ENCODE peak calls at places on chromosome 2, in seven cellular contexts. V is GM06990, E is Daoy, L is MV-4-11, U is A172, X is SIG-M5, I is GDM1. K is an unnamed sample.

GRCh38 chr2:172099472-172100079 is 3.1 kb downstream of the DLX2 start:
- DNase-seq in I (no peak), E (no peak), L (no peak), V (no peak), U (no peak), X (no peak), K (no peak)

GRCh38 chr2:231800493-231801091 is 14.3 kb downstream of the COPS7B start:
- DNase-seq in U (no peak), V (no peak), X (no peak), E (peak), I (no peak), L (peak), K (no peak)

GRCh38 chr2:171811229-171811628 is 82.8 kb downstream of the SLC25A12 start:
- DNase-seq in E (peak), V (no peak), U (peak), L (no peak), I (peak), X (no peak), K (peak)

GRCh38 chr2:214127178-214127970 is 283.5 kb upstream of the VWC2L start:
- DNase-seq in X (no peak), V (no peak), L (no peak), U (peak), E (no peak), I (no peak), K (no peak)

GRCh38 chr2:40131061-40131704 is 320.7 kb downstream of the SLC8A1 start:
- DNase-seq in L (no peak), X (no peak), V (no peak), E (no peak), U (no peak), I (no peak), K (no peak)

GRCh38 chr2:71713581-71714580 is 260.5 kb downstream of the DYSF start:
- DNase-seq in I (no peak), E (no peak), V (no peak), X (no peak), L (peak), U (peak), K (no peak)

GRCh38 chr2:16383411-16383810 is 282.2 kb downstream of the CYRIA start:
- DNase-seq in E (no peak), I (no peak), U (no peak), V (no peak), L (no peak), X (no peak), K (no peak)

GRCh38 chr2:240557808-240558207 is at the start of gene ANKMY1:
- DNase-seq in U (no peak), L (no peak), V (peak), X (no peak), I (no peak), E (peak), K (no peak)

GRCh38 chr2:143705108-143705686 is 576.0 kb downstream of the ARHGAP15 start:
- DNase-seq in X (no peak), E (peak), U (peak), I (no peak), V (no peak), L (peak), K (peak)

GRCh38 chr2:62152000-62152399 is 43.9 kb upstream of the B3GNT2 start:
- DNase-seq in V (no peak), U (peak), L (no peak), X (no peak), I (no peak), E (peak), K (peak)

GRCh38 chr2:31233216-31233615 is 736 bp upstream of the EHD3 start:
- DNase-seq in E (no peak), V (no peak), X (no peak), I (no peak), L (no peak), U (no peak), K (no peak)

GRCh38 chr2:37267685-37268084 is 36.2 kb downstream of the NDUFAF7 start:
- DNase-seq in X (no peak), E (no peak), L (no peak), I (no peak), V (no peak), U (no peak), K (no peak)

K was measured in H4.